ENCODE peak calls at places on chromosomes 3 and 15, in nine cellular contexts. C is adrenal gland, Z is AG04450, G is astrocyte of the spinal cord, W is IMR-90, O is brain microvascular endothelial cell, P is gastrocnemius medialis, D is omental fat pad, X is RWPE1. B is an unnamed sample.

GRCh38 chr3:31224936-31225335 is 307.8 kb upstream of the STT3B start:
- DNase-seq in C (no peak), Z (no peak), G (no peak), W (no peak), O (no peak), P (no peak), D (no peak), X (no peak), B (no peak)

GRCh38 chr15:59042041-59042440 is 54.6 kb downstream of the RNF111 start:
- DNase-seq in C (no peak), Z (no peak), G (no peak), W (no peak), O (no peak), P (no peak), D (no peak), X (no peak), B (no peak)

GRCh38 chr3:55631766-55632331 is 144.7 kb upstream of the WNT5A start:
- DNase-seq in C (no peak), Z (no peak), G (no peak), W (no peak), O (no peak), P (no peak), D (no peak), X (no peak), B (no peak)

GRCh38 chr15:22949074-22949547 is 31.1 kb downstream of the CYFIP1 start:
- DNase-seq in C (no peak), Z (no peak), G (peak; percentile 62), W (peak; percentile 24), O (peak; percentile 45), P (peak; percentile 35), D (peak; percentile 32), X (no peak), B (no peak)

GRCh38 chr3:43794776-43795175 is 104.0 kb downstream of the ABHD5 start:
- DNase-seq in C (peak; percentile 58), Z (peak; percentile 24), G (peak; percentile 23), W (peak; percentile 60), O (no peak), P (no peak), D (no peak), X (peak; percentile 25), B (no peak)

GRCh38 chr3:56610669-56611335 is 53.8 kb downstream of the CCDC66 start:
- DNase-seq in C (no peak), Z (no peak), G (no peak), W (no peak), O (no peak), P (no peak), D (no peak), X (no peak), B (no peak)

GRCh38 chr15:35458176-35458856 is 87.6 kb downstream of the DPH6 start:
- DNase-seq in C (no peak), Z (no peak), G (no peak), W (peak; percentile 47), O (no peak), P (no peak), D (no peak), X (peak; percentile 35), B (no peak)

GRCh38 chr3:55362206-55362960 is 124.7 kb downstream of the WNT5A start:
- DNase-seq in C (no peak), Z (no peak), G (peak; percentile 32), W (peak; percentile 47), O (peak; percentile 3), P (no peak), D (no peak), X (peak; percentile 3), B (no peak)

GRCh38 chr3:71011565-71012287 is 571.8 kb downstream of the FOXP1 start:
- DNase-seq in C (no peak), Z (no peak), G (peak; percentile 26), W (peak; percentile 44), O (no peak), P (no peak), D (no peak), X (peak; percentile 45), B (no peak)

GRCh38 chr3:138898301-138898700 is 48.6 kb downstream of the FOXL2 start:
- DNase-seq in C (no peak), Z (no peak), G (peak; percentile 70), W (peak; percentile 57), O (peak; percentile 3), P (no peak), D (no peak), X (no peak), B (no peak)

GRCh38 chr15:49900036-49900435 is 219.0 kb downstream of the ATP8B4 start:
- DNase-seq in C (no peak), Z (no peak), G (no peak), W (peak; percentile 52), O (no peak), P (no peak), D (no peak), X (no peak), B (no peak)

GRCh38 chr15:49900836-49901235 is 218.2 kb downstream of the ATP8B4 start:
- DNase-seq in C (no peak), Z (no peak), G (no peak), W (no peak), O (no peak), P (no peak), D (no peak), X (no peak), B (no peak)

GRCh38 chr15:49902791-49903481 is 216.1 kb downstream of the ATP8B4 start:
- DNase-seq in C (no peak), Z (no peak), G (peak; percentile 78), W (peak; percentile 66), O (peak; percentile 12), P (no peak), D (no peak), X (no peak), B (no peak)

GRCh38 chr15:49904296-49904695 is 214.7 kb downstream of the ATP8B4 start:
- DNase-seq in C (no peak), Z (no peak), G (no peak), W (no peak), O (no peak), P (no peak), D (no peak), X (no peak), B (no peak)

GRCh38 chr15:49901867-49902775 is 216.9 kb downstream of the ATP8B4 start:
- DNase-seq in C (no peak), Z (no peak), G (peak; percentile 65), W (peak; percentile 65), O (peak; percentile 34), P (no peak), D (no peak), X (no peak), B (no peak)
- TF ChIP-seq CTCF in C (no peak), Z (peak; percentile 62), G (peak; percentile 41), W (peak; percentile 66), O (peak; percentile 42), P (no peak), D (no peak), X (peak; percentile 8), B (no peak)

GRCh38 chr3:63727248-63727647 is 74.8 kb downstream of the SNTN start:
- DNase-seq in C (no peak), Z (no peak), G (no peak), W (peak; percentile 2), O (no peak), P (no peak), D (no peak), X (no peak), B (no peak)

GRCh38 chr3:63726656-63727055 is 74.2 kb downstream of the SNTN start:
- DNase-seq in C (no peak), Z (no peak), G (no peak), W (peak; percentile 4), O (peak; percentile 1), P (no peak), D (no peak), X (no peak), B (no peak)

GRCh38 chr3:63731866-63732265 is 79.4 kb downstream of the SNTN start:
- DNase-seq in C (no peak), Z (no peak), G (no peak), W (no peak), O (no peak), P (no peak), D (no peak), X (no peak), B (no peak)
- TF ChIP-seq CTCF in C (no peak), Z (no peak), G (no peak), W (no peak), O (no peak), P (no peak), D (no peak), X (no peak), B (no peak)

DNA sequence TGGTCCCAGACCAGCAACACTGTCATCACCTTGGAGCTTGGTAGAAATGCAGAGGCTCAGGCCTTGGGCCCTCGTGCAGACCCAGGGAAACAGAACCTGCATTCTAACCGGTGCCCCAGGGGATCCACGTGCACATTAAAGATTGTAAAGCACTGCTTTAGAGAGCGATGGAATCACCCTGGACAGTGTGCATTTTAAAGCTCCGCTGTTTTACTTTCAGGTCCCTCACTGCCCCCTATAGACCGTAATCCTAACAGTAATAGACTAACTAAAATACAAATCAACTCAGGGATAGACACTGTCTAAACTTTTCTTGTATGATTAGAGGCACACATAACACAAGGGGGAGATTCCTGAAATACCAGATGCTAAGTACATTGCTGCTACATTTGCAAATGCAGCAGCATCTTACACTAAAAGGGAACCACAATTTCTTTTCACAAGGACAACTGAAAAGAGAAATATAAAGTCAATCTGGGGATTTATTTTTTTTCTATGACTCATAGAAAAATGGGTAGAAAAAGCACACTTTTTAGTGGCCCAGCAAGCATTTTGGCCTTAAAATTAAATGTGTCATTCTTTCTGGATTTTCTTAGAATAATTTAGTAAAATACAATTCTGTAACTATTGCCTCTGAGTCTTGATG is 10.5 kb upstream of the SH3GL3 start:
- DNase-seq in C (no peak), Z (no peak), G (peak; percentile 68), W (peak; percentile 52), O (peak; percentile 42), P (no peak), D (no peak), X (peak; percentile 66), B (no peak)
- TF ChIP-seq CTCF in C (peak; percentile 6), Z (peak; percentile 67), G (peak; percentile 63), W (peak; percentile 58), O (peak; percentile 69), P (no peak), D (no peak), X (peak; percentile 73), B (no peak)

GRCh38 chr15:101775136-101775535 is 28.2 kb upstream of the OR4F6 start:
- DNase-seq in C (no peak), Z (no peak), G (no peak), W (no peak), O (no peak), P (no peak), D (no peak), X (no peak), B (no peak)

GRCh38 chr15:101772921-101773320 is 30.4 kb upstream of the OR4F6 start:
- DNase-seq in C (no peak), Z (no peak), G (no peak), W (no peak), O (no peak), P (no peak), D (no peak), X (no peak), B (no peak)

DNA sequence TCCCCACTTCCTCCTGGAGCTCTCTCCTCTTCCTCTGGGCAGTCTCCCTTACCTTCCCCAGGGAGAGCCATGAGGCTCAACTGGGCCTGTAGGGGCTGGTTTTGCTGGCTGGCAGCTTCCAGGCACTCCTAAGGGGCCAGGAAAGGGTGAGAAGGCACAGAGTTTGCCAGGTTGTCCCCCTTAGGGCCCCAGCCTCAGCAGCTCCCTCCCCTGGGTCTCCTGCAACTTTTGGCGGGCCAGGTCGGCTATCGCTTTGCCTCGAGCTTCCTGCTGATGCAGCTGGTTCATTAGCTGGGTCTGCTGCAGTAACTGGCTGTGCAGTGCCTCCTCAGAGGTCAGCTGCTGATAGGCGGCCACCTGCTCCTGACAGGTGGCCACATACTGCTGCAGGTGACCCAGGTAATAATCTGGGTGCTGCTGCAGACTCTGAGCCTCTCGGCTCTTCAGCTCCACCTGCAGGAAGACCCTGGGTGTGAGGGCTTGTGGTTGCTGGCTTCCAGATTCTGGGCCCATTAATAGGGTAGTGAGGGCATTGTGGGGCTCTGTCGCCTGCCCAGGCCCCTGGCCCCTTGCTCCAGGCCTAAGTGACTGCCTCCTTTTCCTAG is 29.7 kb upstream of the OR4F6 start:
- DNase-seq in C (no peak), Z (no peak), G (no peak), W (no peak), O (no peak), P (no peak), D (no peak), X (no peak), B (no peak)
- TF ChIP-seq CTCF in C (no peak), Z (no peak), G (no peak), W (no peak), O (peak; percentile 41), P (no peak), D (no peak), X (no peak), B (no peak)

B was measured in natural killer cell.